ENCODE peak calls at places on chromosomes 3 and 15, in four cellular contexts. J is cardiac fibroblast, H is epithelial cell of esophagus, E is AG10803. T is an unnamed sample.

GRCh38 chr3:59247402-59247841 is 197.6 kb upstream of the CFAP20DC start:
- DNase-seq in J (no peak), H (peak), E (no peak), T (peak)

GRCh38 chr15:79015416-79015815 is 70.6 kb upstream of the CTSH start:
- DNase-seq in J (no peak), H (no peak), E (no peak), T (no peak)

GRCh38 chr3:42063886-42064285 is 27.3 kb upstream of the TRAK1 start:
- DNase-seq in J (peak), H (peak), E (peak), T (peak)

GRCh38 chr3:21142031-21142430 is 609.0 kb downstream of the ZNF385D start:
- DNase-seq in J (no peak), H (no peak), E (no peak), T (no peak)

GRCh38 chr15:88989578-88989977 is 76.4 kb upstream of the MFGE8 start:
- DNase-seq in J (peak), H (no peak), E (peak), T (no peak)

GRCh38 chr3:193816656-193817311 is 223.8 kb downstream of the OPA1 start:
- DNase-seq in J (peak), H (no peak), E (peak), T (no peak)

GRCh38 chr3:63492464-63492863 is 160.0 kb upstream of the SNTN start:
- DNase-seq in J (no peak), H (no peak), E (no peak), T (no peak)

GRCh38 chr15:74873756-74874424 is 725 bp upstream of the SCAMP2 start:
- DNase-seq in J (no peak), H (no peak), E (peak), T (no peak)

GRCh38 chr3:12232785-12233317 is 56.0 kb upstream of the PPARG start:
- DNase-seq in J (no peak), H (no peak), E (no peak), T (no peak)

GRCh38 chr15:65085990-65086679 is 9.6 kb downstream of the KBTBD13 start:
- DNase-seq in J (peak), H (peak), E (no peak), T (peak)

GRCh38 chr3:33884204-33884561 is 85.8 kb downstream of the PDCD6IP start:
- DNase-seq in J (peak), H (no peak), E (peak), T (no peak)

GRCh38 chr3:175777495-175777894 is 918.4 kb downstream of the NAALADL2 start:
- DNase-seq in J (no peak), H (no peak), E (peak), T (no peak)

GRCh38 chr15:26443321-26443720 is 329.5 kb downstream of the GABRB3 start:
- DNase-seq in J (no peak), H (no peak), E (no peak), T (no peak)

GRCh38 chr3:196609343-196609775 is 30.1 kb upstream of the NRROS start:
- DNase-seq in J (peak), H (peak), E (peak), T (peak)

GRCh38 chr3:188978772-188979171 is 193.0 kb upstream of the TPRG1 start:
- DNase-seq in J (peak), H (peak), E (peak), T (peak)

GRCh38 chr3:187044871-187045552 is 94.3 kb downstream of the RPL39L start:
- DNase-seq in J (peak), H (no peak), E (no peak), T (peak)

GRCh38 chr3:184565421-184566211 is 4.0 kb downstream of the EPHB3 start:
- DNase-seq in J (peak), H (peak), E (peak), T (peak)

GRCh38 chr3:160210799-160211221 is 14.4 kb upstream of the C3orf80 start:
- DNase-seq in J (peak), H (peak), E (peak), T (peak)

GRCh38 chr15:68620721-68621528 is 42.1 kb downstream of the CORO2B start:
- DNase-seq in J (peak), H (peak), E (peak), T (peak)

GRCh38 chr15:78228356-78228996 is 5.9 kb downstream of the ACSBG1 start:
- DNase-seq in J (no peak), H (no peak), E (no peak), T (no peak)

DNA sequence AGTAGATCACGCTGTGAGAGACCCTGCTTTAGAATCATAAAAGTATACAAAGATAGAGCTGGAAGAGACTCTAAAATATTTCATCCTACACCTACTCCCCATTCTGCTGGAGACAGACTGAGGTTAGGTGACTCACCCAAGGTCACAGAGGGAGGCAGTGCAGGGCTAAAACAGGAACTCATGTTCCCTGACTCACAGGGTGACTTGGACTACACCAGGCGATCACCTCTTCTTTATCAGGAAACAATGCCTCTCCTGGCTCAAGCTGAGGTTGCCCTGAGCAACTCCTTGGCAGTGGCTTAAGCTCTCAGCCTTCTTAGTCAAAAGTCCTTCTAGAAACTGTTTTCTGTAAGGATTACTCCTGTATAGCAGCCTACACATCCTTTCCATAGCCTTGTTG is 26.4 kb upstream of the TNFAIP8L3 start:
- DNase-seq in J (peak), H (peak), E (peak), T (peak)
- TF ChIP-seq CTCF in J (no peak), H (no peak), E (no peak), T (peak)

GRCh38 chr3:69249001-69249400 is 126.6 kb upstream of the LMOD3 start:
- DNase-seq in J (no peak), H (no peak), E (no peak), T (no peak)
- H3K4me3 ChIP-seq in J (no peak), H (no peak), E (no peak), T (no peak)

DNA sequence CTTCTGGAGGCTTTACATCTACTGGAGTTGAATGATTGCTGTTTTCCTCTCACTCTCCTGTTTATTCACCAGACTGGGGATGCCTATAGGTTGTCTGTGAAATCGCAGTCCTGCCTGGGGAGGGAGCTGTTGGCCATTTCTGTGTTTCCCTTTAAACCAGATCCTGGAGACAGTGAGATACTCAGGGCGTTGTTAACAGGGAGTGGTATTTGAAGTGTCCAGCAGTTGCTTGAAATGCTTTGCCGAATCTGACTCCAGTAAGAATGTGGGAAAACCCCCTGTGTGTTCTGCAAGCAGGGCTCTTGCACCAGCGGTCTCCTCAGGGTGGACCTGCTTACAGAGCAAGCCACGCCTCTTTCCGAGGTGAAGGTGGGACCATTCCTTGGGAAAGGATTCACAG is 4.3 kb upstream of the LRRK1 start:
- DNase-seq in J (no peak), H (peak), E (no peak), T (peak)
- TF ChIP-seq CTCF in J (peak), H (peak), E (peak), T (peak)

GRCh38 chr15:56241374-56242085 is 2.1 kb downstream of the RFX7 start:
- DNase-seq in J (no peak), H (no peak), E (no peak), T (no peak)
- H3K4me3 ChIP-seq in J (peak), H (peak), E (peak), T (peak)

GRCh38 chr15:72230197-72231065 is 559 bp downstream of the PKM start:
- DNase-seq in J (peak), H (peak), E (peak), T (peak)
- TF ChIP-seq CTCF in J (no peak), H (no peak), E (no peak), T (no peak)

GRCh38 chr15:63192604-63193206 is 3.3 kb downstream of the RAB8B start:
- DNase-seq in J (no peak), H (no peak), E (no peak), T (no peak)
- H3K4me3 ChIP-seq in J (no peak), H (no peak), E (no peak), T (no peak)

DNA sequence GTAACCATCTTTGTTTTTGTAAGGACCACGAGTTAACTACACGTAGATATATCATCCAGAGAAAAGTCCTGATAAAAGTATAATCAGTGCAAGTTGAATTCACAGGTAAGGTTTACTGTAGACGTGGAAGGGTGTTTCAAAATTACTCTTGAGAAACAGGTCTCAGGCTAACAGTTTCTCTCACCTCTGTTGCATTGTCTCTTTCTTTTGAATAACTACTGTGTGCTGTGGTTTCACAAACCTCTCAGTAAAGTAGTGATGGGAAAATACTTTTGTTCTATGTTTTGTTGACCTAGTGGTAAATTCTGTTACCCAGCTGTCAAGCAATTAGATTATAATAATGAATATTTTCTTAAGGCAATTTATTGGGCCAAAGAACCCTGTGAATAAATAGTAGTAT is 75.2 kb downstream of the RBMS3 start:
- DNase-seq in J (no peak), H (no peak), E (no peak), T (no peak)
- TF ChIP-seq CTCF in J (no peak), H (no peak), E (no peak), T (no peak)

T was measured in bronchial epithelial cell.